ENCODE peak calls at places on chromosomes 11 and 22, in six cellular contexts. H, S, Y, V, G and A are unnamed samples.

GRCh38 chr11:44071157-44071556 is 5.1 kb downstream of the ACCS start:
- DNase-seq in G (no peak), S (no peak), V (no peak), Y (no peak), H (no peak), A (no peak)

GRCh38 chr11:45659818-45660160 is 5.6 kb downstream of the CHST1 start:
- DNase-seq in G (no peak), V (no peak), H (no peak), Y (no peak), S (no peak), A (no peak)

GRCh38 chr11:81165164-81165563 is 1568.5 kb downstream of the FAM181B start:
- DNase-seq in G (no peak), S (no peak), Y (no peak), V (no peak), H (no peak), A (no peak)

GRCh38 chr11:32947985-32948384 is 55.4 kb downstream of the QSER1 start:
- DNase-seq in H (no peak), S (no peak), V (no peak), G (no peak), Y (no peak), A (no peak)

GRCh38 chr22:29083576-29084566 is 11.0 kb downstream of the KREMEN1 start:
- DNase-seq in H (no peak), V (no peak), Y (no peak), G (no peak), S (no peak), A (no peak)

GRCh38 chr22:22548349-22548716 is 10.7 kb downstream of the PRAME start:
- DNase-seq in V (no peak), H (no peak), G (no peak), Y (no peak), S (no peak), A (no peak)

GRCh38 chr22:37199839-37200161 is 11.8 kb upstream of the C1QTNF6 start:
- DNase-seq in V (no peak), S (no peak), G (no peak), Y (no peak), H (no peak), A (no peak)

GRCh38 chr22:27867114-27867957 is 51.7 kb downstream of the PITPNB start:
- DNase-seq in S (no peak), V (no peak), Y (no peak), H (no peak), G (no peak), A (no peak)

GRCh38 chr11:11725438-11725837 is 103.6 kb upstream of the GALNT18 start:
- DNase-seq in V (no peak), S (no peak), G (no peak), Y (no peak), H (no peak), A (no peak)

GRCh38 chr11:77127969-77128691 is at the start of gene MYO7A:
- DNase-seq in S (peak), Y (no peak), G (peak), H (no peak), V (no peak), A (no peak)

GRCh38 chr11:62108017-62108750 is 15.6 kb upstream of the INCENP start:
- DNase-seq in H (no peak), S (no peak), Y (no peak), G (peak), V (no peak), A (no peak)

GRCh38 chr11:113553235-113553634 is 78.0 kb upstream of the DRD2 start:
- DNase-seq in H (no peak), G (no peak), S (no peak), V (no peak), Y (no peak), A (no peak)

GRCh38 chr11:94067010-94067409 is 45.9 kb downstream of the HEPHL1 start:
- DNase-seq in V (no peak), G (no peak), S (no peak), H (no peak), Y (no peak), A (no peak)

GRCh38 chr11:2795491-2795991 is 90.0 kb downstream of the CDKN1C start:
- DNase-seq in G (no peak), Y (peak), S (peak), V (peak), H (no peak), A (no peak)

GRCh38 chr11:10719616-10720015 is 26.1 kb upstream of the IRAG1 start:
- DNase-seq in V (no peak), Y (no peak), H (no peak), S (no peak), G (no peak), A (no peak)

GRCh38 chr11:38990841-38991240 is 2392.8 kb upstream of the RAG2 start:
- DNase-seq in V (no peak), H (no peak), Y (no peak), S (no peak), G (no peak), A (no peak)

GRCh38 chr11:38990139-38990538 is 2392.1 kb upstream of the RAG2 start:
- DNase-seq in V (no peak), S (no peak), G (no peak), H (no peak), Y (no peak), A (no peak)

GRCh38 chr11:38988908-38989307 is 2390.9 kb upstream of the RAG2 start:
- DNase-seq in G (no peak), H (no peak), Y (no peak), S (no peak), V (no peak), A (no peak)
- H3K27ac ChIP-seq in G (no peak), H (no peak), Y (no peak), S (no peak), V (no peak), A (no peak)

DNA sequence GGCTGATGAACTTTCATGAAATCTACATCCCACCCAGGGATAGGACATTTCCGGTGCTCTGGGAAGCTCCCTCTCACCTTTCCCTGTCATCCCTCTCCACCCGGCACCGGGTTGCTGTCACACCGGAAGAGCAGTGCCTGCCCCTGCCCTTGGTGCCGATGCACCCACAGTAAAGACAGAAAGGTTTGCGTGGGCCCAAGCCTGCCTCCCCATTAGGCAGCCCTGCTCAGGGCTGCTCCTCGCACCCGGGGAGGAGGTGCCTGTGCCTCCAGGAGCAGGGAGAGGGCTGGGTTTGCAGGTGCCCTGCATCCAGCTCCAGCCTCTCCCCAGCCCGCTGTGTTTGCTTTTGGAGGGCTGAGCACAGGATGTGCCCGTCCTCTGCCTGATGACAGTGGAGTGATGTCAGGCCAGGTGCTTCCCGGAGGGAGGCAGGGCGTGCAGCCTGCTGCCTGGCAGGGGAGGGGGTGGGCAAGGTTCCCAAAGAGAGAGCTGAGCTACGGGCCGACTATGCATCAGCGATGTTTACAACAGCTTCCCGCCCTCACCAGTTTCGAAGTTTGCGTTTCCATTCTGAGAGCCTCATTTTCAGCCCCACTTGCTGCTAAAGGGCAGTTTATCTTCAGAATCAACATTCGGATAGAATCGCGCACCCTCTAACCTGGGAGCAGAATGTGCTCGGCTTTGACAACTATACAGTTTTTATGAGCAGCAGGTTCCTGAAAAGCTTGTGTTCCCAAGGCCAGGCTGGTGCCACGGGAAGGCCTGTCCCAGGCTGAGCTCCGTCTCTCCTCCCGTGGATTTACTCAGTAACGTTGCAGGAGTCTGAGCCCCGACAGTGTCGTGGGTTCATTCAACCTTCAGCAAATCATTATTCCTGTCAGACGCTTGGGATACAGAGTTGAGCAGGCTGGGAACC is 83.2 kb upstream of the CLDN5 start:
- DNase-seq in Y (peak), H (no peak), G (peak), V (peak), S (peak), A (no peak)
- H3K27ac ChIP-seq in Y (peak), H (peak), G (no peak), V (peak), S (peak), A (no peak)

GRCh38 chr11:59365621-59366020 is 6.9 kb downstream of the OR5AN1 start:
- DNase-seq in V (no peak), G (no peak), S (no peak), Y (no peak), H (no peak), A (no peak)
- H3K27ac ChIP-seq in V (no peak), G (no peak), S (no peak), Y (no peak), H (no peak), A (no peak)

GRCh38 chr11:130029137-130029536 is 26.5 kb upstream of the PRDM10 start:
- DNase-seq in H (no peak), V (no peak), S (no peak), Y (no peak), G (no peak), A (no peak)
- H3K27ac ChIP-seq in H (no peak), V (no peak), S (no peak), Y (no peak), G (no peak), A (no peak)

DNA sequence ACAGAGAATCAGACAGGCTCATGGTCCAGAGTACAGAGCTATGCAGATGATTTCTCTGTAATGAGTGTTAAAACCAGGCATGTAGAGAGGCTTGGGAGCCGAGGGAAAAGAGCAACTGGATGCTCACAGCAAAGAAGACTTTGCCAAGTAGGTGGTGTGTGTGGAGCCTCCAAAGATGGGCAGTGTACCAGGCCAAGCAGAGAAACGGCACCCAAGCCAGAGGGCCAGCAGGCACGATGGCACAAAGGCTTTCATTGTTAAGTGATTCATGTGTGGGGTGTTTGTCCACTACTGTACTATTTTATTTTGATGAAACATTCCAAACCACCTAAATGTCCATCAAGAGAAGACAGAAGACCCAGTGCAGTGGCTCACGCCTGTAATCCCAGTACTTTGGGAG is 11.1 kb downstream of the RANGAP1 start:
- DNase-seq in Y (no peak), G (no peak), H (no peak), S (no peak), V (no peak), A (no peak)
- H3K27ac ChIP-seq in Y (no peak), G (no peak), H (peak), S (no peak), V (no peak), A (no peak)

GRCh38 chr11:120974980-120975379 is 48.9 kb upstream of the TBCEL start:
- DNase-seq in V (no peak), H (no peak), G (no peak), S (no peak), Y (no peak), A (no peak)

GRCh38 chr11:120973501-120973900 is 50.4 kb upstream of the TBCEL start:
- DNase-seq in V (no peak), H (no peak), G (no peak), Y (no peak), S (no peak), A (no peak)

GRCh38 chr11:120978701-120979100 is 45.2 kb upstream of the TBCEL start:
- DNase-seq in H (no peak), S (no peak), V (no peak), G (no peak), Y (no peak), A (no peak)

GRCh38 chr11:120974466-120974865 is 49.4 kb upstream of the TBCEL start:
- DNase-seq in Y (no peak), S (no peak), H (no peak), V (no peak), G (no peak), A (no peak)

DNA sequence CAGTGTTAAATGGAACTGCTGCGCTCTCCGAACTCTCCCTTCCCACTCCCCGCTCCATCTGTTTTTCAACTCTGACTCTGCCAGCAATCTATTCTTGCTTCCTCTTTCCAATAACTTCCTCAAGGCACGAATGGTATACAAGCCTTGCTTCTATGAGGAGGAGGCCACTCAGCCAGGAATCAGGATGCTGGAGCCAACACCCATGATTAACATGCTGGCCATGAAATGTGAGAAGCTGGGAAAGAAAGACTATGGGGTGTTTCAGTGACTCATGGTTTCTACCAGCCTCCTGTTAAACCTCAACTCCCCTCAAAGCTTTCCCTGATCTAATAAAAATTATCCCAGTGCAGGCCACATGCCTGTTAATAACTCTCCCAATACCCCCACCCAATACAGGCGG is 46.4 kb upstream of the TBCEL start:
- DNase-seq in Y (no peak), S (no peak), G (no peak), H (no peak), V (no peak), A (no peak)
- H3K27ac ChIP-seq in Y (no peak), S (no peak), G (no peak), H (no peak), V (no peak), A (no peak)

GRCh38 chr22:46587067-46587471 is 33.1 kb upstream of the GRAMD4 start:
- DNase-seq in V (no peak), Y (no peak), S (no peak), G (no peak), H (no peak), A (no peak)
- H3K27ac ChIP-seq in V (no peak), Y (no peak), S (no peak), G (peak), H (no peak), A (no peak)

DNA sequence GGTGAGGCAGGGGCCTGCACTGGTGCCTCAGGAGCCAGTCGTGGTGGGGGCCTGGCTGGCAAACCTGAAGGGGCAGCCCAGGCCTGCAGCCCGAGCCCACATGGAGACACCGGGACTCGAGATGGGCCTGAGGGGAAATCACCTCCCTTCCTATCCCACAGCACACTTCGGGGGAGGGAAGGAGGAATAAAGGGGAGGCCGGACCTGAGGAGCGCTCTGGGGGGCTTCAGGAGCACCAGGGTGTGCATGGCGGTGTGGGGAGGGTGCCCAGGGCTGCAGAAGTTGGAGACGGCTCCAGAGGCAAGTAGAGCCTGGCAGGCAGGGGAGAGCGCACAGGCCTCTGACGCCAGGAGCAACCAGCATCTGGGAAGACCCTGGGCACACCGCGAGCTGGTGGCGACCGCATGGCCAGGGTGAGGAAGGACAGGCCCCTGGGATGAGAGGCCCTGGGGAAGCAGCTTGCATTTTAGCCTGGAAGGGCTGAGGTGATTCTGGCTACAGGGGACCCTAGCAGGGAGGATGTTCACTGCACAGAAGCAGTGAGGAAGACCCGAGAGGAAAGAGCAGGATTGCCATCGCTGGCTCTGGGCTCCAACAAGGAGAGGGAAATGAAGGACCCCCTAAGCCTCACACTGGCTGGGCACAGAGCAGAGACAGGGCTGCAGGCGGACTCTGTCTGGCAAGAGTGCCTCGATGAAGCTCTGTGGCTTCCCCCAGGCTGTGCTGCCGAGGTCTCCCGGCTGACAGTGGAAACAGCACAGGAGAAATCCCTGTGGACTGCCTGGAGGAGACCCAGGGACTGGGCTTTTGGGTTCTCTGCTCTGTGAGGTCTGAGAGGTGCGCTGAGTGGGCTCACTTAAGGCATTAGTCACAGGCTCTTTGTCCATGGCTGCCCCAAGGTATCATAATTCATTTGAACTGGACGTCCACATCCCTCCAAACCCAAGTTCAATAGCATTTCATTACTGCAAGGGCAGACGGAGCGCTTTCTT is 457.7 kb downstream of the BRD1 start:
- DNase-seq in Y (peak), H (no peak), G (no peak), S (no peak), V (peak), A (no peak)
- H3K27ac ChIP-seq in Y (no peak), H (no peak), G (no peak), S (no peak), V (no peak), A (no peak)